ENCODE peak calls at places on chromosomes 11 and 22, in eight cellular contexts. X is RCC 7860; A is NCI-H460; L is stimulated activated CD4-positive, alpha-beta T cell treated with anti-CD3 and anti-CD28 coated beads, TNF-alpha, amount 100 ng/mL, for 24 hours; G is KBM-7; N is left cardiac atrium; V is psoas muscle; Q is transverse colon. U is an unnamed sample.

GRCh38 chr11:17504330-17505107 is 27.9 kb upstream of the ABCC8 start:
- DNase-seq in N (peak), L (peak), A (peak), Q (peak), X (no peak), V (peak), G (peak), U (peak)

GRCh38 chr11:65662247-65662801 is 392 bp downstream of the RELA start:
- DNase-seq in V (no peak), L (no peak), X (no peak), N (no peak), A (no peak), G (no peak), Q (no peak), U (no peak)

GRCh38 chr22:18032455-18033101 is 8.2 kb upstream of the MICAL3 start:
- DNase-seq in X (peak), Q (no peak), A (no peak), V (no peak), G (no peak), N (no peak), L (no peak), U (no peak)

GRCh38 chr22:20744456-20744855 is 29.5 kb upstream of the SERPIND1 start:
- DNase-seq in V (no peak), L (no peak), N (no peak), Q (no peak), G (no peak), A (no peak), X (no peak), U (no peak)

GRCh38 chr22:50252081-50253045 is 1.3 kb upstream of the HDAC10 start:
- DNase-seq in A (peak), V (peak), L (peak), X (peak), Q (peak), G (peak), N (peak), U (peak)

GRCh38 chr11:59423835-59424234 is 2.4 kb downstream of the OR5A2 start:
- DNase-seq in Q (no peak), G (no peak), L (no peak), N (no peak), A (no peak), V (no peak), X (no peak), U (no peak)

GRCh38 chr11:73365352-73366264 is 10.6 kb upstream of the RELT start:
- DNase-seq in V (no peak), A (no peak), G (no peak), Q (no peak), X (no peak), L (no peak), N (no peak), U (no peak)

GRCh38 chr11:46529086-46529905 is 64.5 kb downstream of the AMBRA1 start:
- DNase-seq in A (peak), L (peak), Q (peak), G (no peak), V (peak), N (peak), X (no peak), U (peak)

GRCh38 chr11:35372565-35373283 is 46.6 kb downstream of the SLC1A2 start:
- DNase-seq in A (no peak), V (no peak), L (no peak), N (no peak), G (no peak), Q (no peak), X (peak), U (no peak)

GRCh38 chr22:37647317-37647716 is 7.8 kb downstream of the SH3BP1 start:
- DNase-seq in X (no peak), V (no peak), G (no peak), N (no peak), A (no peak), L (no peak), Q (no peak), U (no peak)

GRCh38 chr22:23781533-23781932 is 5.2 kb upstream of the SMARCB1 start:
- DNase-seq in A (peak), Q (no peak), G (no peak), L (no peak), N (no peak), V (peak), X (no peak), U (no peak)